ENCODE peak calls at places on chromosomes 12 and 14, in nine cellular contexts. J, R, F, O, Q, A, X, W and Z are unnamed samples.

GRCh38 chr12:62472472-62472871 is 5.8 kb downstream of the MON2 start:
- DNase-seq in J (no peak), R (no peak), F (no peak), O (no peak), Q (no peak), A (no peak), X (no peak), W (no peak), Z (no peak)

GRCh38 chr12:132179431-132180362 is 35.4 kb downstream of the NOC4L start:
- DNase-seq in J (no peak), R (no peak), F (no peak), O (no peak), Q (no peak), A (no peak), X (no peak), W (no peak), Z (no peak)

GRCh38 chr14:37985826-37986470 is 221.8 kb upstream of the SSTR1 start:
- DNase-seq in J (peak), R (peak), F (peak), O (peak), Q (peak), A (peak), X (peak), W (peak), Z (peak)

GRCh38 chr12:293199-293598 is 30.6 kb upstream of the SLC6A13 start:
- DNase-seq in J (no peak), R (no peak), F (no peak), O (no peak), Q (no peak), A (no peak), X (no peak), W (no peak), Z (no peak)

GRCh38 chr14:50225067-50225973 is 6.1 kb downstream of the SOS2 start:
- DNase-seq in J (peak), R (peak), F (no peak), O (peak), Q (no peak), A (no peak), X (peak), W (no peak), Z (peak)

GRCh38 chr14:73610692-73611091 is 1.6 kb upstream of the ACOT6 start:
- DNase-seq in J (peak), R (peak), F (no peak), O (no peak), Q (no peak), A (no peak), X (peak), W (no peak), Z (no peak)

GRCh38 chr12:8886515-8887284 is 27.6 kb upstream of the PHC1 start:
- DNase-seq in J (no peak), R (no peak), F (no peak), O (no peak), Q (no peak), A (no peak), X (no peak), W (no peak), Z (no peak)

GRCh38 chr14:76430475-76430980 is 54.6 kb downstream of the ESRRB start:
- DNase-seq in J (no peak), R (no peak), F (no peak), O (no peak), Q (no peak), A (no peak), X (no peak), W (no peak), Z (no peak)

GRCh38 chr14:70052990-70053389 is 135.8 kb downstream of the SLC8A3 start:
- DNase-seq in J (no peak), R (peak), F (no peak), O (peak), Q (no peak), A (no peak), X (peak), W (no peak), Z (no peak)

GRCh38 chr14:105059035-105059916 is 6.0 kb downstream of the GPR132 start:
- DNase-seq in J (no peak), R (no peak), F (no peak), O (no peak), Q (no peak), A (no peak), X (no peak), W (peak), Z (no peak)

GRCh38 chr14:89367449-89368120 is 49.4 kb downstream of the FOXN3 start:
- DNase-seq in J (no peak), R (no peak), F (no peak), O (no peak), Q (no peak), A (no peak), X (no peak), W (no peak), Z (no peak)

GRCh38 chr14:91649930-91650329 is 82.0 kb downstream of the CATSPERB start:
- DNase-seq in J (peak), R (peak), F (no peak), O (peak), Q (peak), A (no peak), X (peak), W (peak), Z (peak)

GRCh38 chr12:49792976-49793580 is 35.1 kb downstream of the NCKAP5L start:
- DNase-seq in J (no peak), R (no peak), F (no peak), O (no peak), Q (no peak), A (no peak), X (no peak), W (no peak), Z (no peak)

GRCh38 chr12:3520168-3520567 is 29.2 kb downstream of the PRMT8 start:
- DNase-seq in J (no peak), R (no peak), F (no peak), O (no peak), Q (peak), A (no peak), X (no peak), W (peak), Z (no peak)

GRCh38 chr14:60515696-60516284 is 6.8 kb downstream of the SIX6 start:
- DNase-seq in J (no peak), R (no peak), F (no peak), O (no peak), Q (no peak), A (no peak), X (no peak), W (no peak), Z (no peak)

GRCh38 chr14:35959835-35960234 is 133.7 kb downstream of the BRMS1L start:
- DNase-seq in J (peak), R (no peak), F (no peak), O (no peak), Q (no peak), A (no peak), X (no peak), W (no peak), Z (no peak)

GRCh38 chr14:101402936-101403660 is 158.2 kb upstream of the DIO3 start:
- DNase-seq in J (no peak), R (peak), F (no peak), O (no peak), Q (no peak), A (no peak), X (peak), W (no peak), Z (peak)

GRCh38 chr14:76421662-76422061 is 45.7 kb downstream of the ESRRB start:
- DNase-seq in J (no peak), R (no peak), F (no peak), O (no peak), Q (no peak), A (no peak), X (no peak), W (peak), Z (no peak)

GRCh38 chr12:80937391-80938238 is at the start of gene LIN7A:
- DNase-seq in J (no peak), R (peak), F (no peak), O (no peak), Q (peak), A (no peak), X (peak), W (peak), Z (no peak)

GRCh38 chr12:52141306-52141705 is 50.5 kb downstream of the KRT80 start:
- DNase-seq in J (no peak), R (no peak), F (no peak), O (no peak), Q (no peak), A (no peak), X (no peak), W (no peak), Z (no peak)

GRCh38 chr12:72133497-72134055 is 138.6 kb upstream of the TRHDE start:
- DNase-seq in J (no peak), R (no peak), F (no peak), O (peak), Q (no peak), A (no peak), X (peak), W (no peak), Z (no peak)

GRCh38 chr14:34029921-34030334 is 79.1 kb upstream of the EGLN3 start:
- DNase-seq in J (no peak), R (peak), F (no peak), O (peak), Q (no peak), A (no peak), X (peak), W (no peak), Z (peak)

GRCh38 chr12:34396006-34396860 is 373.9 kb downstream of the ALG10 start:
- DNase-seq in J (no peak), R (no peak), F (no peak), O (no peak), Q (no peak), A (no peak), X (no peak), W (no peak), Z (no peak)

GRCh38 chr12:75954076-75954475 is 77.5 kb downstream of the PHLDA1 start:
- DNase-seq in J (peak), R (peak), F (no peak), O (peak), Q (no peak), A (no peak), X (peak), W (no peak), Z (peak)

GRCh38 chr14:100067971-100068959 is 3.0 kb downstream of the EVL start:
- DNase-seq in J (no peak), R (peak), F (peak), O (peak), Q (no peak), A (peak), X (peak), W (no peak), Z (no peak)

GRCh38 chr12:903055-903454 is 46.4 kb downstream of the RAD52 start:
- DNase-seq in J (no peak), R (no peak), F (no peak), O (no peak), Q (no peak), A (no peak), X (no peak), W (no peak), Z (no peak)

GRCh38 chr12:3964404-3964803 is 91.2 kb upstream of the PARP11 start:
- DNase-seq in J (no peak), R (no peak), F (no peak), O (no peak), Q (no peak), A (no peak), X (no peak), W (no peak), Z (no peak)

GRCh38 chr12:45674583-45674982 is 54.9 kb upstream of the ARID2 start:
- DNase-seq in J (no peak), R (peak), F (no peak), O (peak), Q (no peak), A (no peak), X (peak), W (no peak), Z (peak)